ENCODE peak calls at places on chromosomes 12 and 14, in eight cellular contexts. M is mammary epithelial cell, V is mucosa of descending colon, K is AG10803, I is suprapubic skin, D is GM12865, S is tibial artery, Z is Panc1. G is an unnamed sample.

GRCh38 chr12:130981156-130981789 is 27.6 kb downstream of the ADGRD1 start:
- DNase-seq in M (no peak), V (no peak), K (no peak), I (no peak), D (no peak), S (no peak), Z (no peak), G (no peak)

GRCh38 chr12:75345531-75345930 is 11.1 kb downstream of the GLIPR1L1 start:
- DNase-seq in M (peak), V (no peak), K (no peak), I (no peak), D (no peak), S (no peak), Z (no peak), G (peak)

GRCh38 chr12:51631021-51631420 is 40.0 kb downstream of the SCN8A start:
- DNase-seq in M (no peak), V (no peak), K (no peak), I (no peak), D (no peak), S (no peak), Z (no peak), G (no peak)

GRCh38 chr14:54337314-54337713 is 59.5 kb upstream of the CDKN3 start:
- DNase-seq in M (no peak), V (no peak), K (no peak), I (no peak), D (no peak), S (no peak), Z (no peak), G (no peak)

GRCh38 chr14:23877538-23878180 is 75.9 kb upstream of the DHRS4 start:
- DNase-seq in M (no peak), V (no peak), K (no peak), I (no peak), D (peak), S (no peak), Z (no peak), G (no peak)

GRCh38 chr12:130013771-130014484 is 110.1 kb upstream of the TMEM132D start:
- DNase-seq in M (peak), V (peak), K (peak), I (no peak), D (peak), S (no peak), Z (peak), G (peak)

GRCh38 chr12:124548854-124549378 is 18.5 kb downstream of the NCOR2 start:
- DNase-seq in M (no peak), V (no peak), K (peak), I (peak), D (no peak), S (peak), Z (no peak), G (peak)

GRCh38 chr14:101010835-101011234 is 107.3 kb upstream of the RTL1 start:
- DNase-seq in M (no peak), V (no peak), K (no peak), I (no peak), D (no peak), S (no peak), Z (no peak), G (no peak)

GRCh38 chr14:66000771-66001170 is 485.4 kb upstream of the CCDC196 start:
- DNase-seq in M (peak), V (no peak), K (no peak), I (no peak), D (no peak), S (no peak), Z (no peak), G (peak)

GRCh38 chr14:93011650-93012317 is 88.8 kb downstream of the CHGA start:
- DNase-seq in M (no peak), V (peak), K (no peak), I (no peak), D (no peak), S (no peak), Z (no peak), G (no peak)

GRCh38 chr14:32370720-32371119 is 41.6 kb downstream of the AKAP6 start:
- DNase-seq in M (peak), V (no peak), K (peak), I (no peak), D (no peak), S (no peak), Z (peak), G (peak)

GRCh38 chr14:71586131-71586893 is 345.9 kb upstream of the RGS6 start:
- DNase-seq in M (peak), V (no peak), K (peak), I (no peak), D (no peak), S (peak), Z (no peak), G (no peak)
- H3K4me3 ChIP-seq in M (no peak), V (no peak), K (peak), I (peak), D (no peak), S (peak), Z (no peak), G (no peak)

GRCh38 chr14:67373347-67373746 is 13.2 kb downstream of the EIF2S1 start:
- DNase-seq in M (peak), V (no peak), K (no peak), I (no peak), D (peak), S (no peak), Z (no peak), G (no peak)
- TF ChIP-seq CTCF in M (no peak), V (no peak), K (no peak), I (no peak), D (no peak), S (no peak), Z (peak), G (no peak)

GRCh38 chr14:99189201-99189801 is 82.7 kb downstream of the BCL11B start:
- DNase-seq in M (no peak), V (no peak), K (no peak), I (no peak), D (no peak), S (no peak), Z (no peak), G (no peak)
- H3K4me3 ChIP-seq in M (no peak), V (no peak), K (peak), I (peak), D (no peak), S (no peak), Z (no peak), G (no peak)

DNA sequence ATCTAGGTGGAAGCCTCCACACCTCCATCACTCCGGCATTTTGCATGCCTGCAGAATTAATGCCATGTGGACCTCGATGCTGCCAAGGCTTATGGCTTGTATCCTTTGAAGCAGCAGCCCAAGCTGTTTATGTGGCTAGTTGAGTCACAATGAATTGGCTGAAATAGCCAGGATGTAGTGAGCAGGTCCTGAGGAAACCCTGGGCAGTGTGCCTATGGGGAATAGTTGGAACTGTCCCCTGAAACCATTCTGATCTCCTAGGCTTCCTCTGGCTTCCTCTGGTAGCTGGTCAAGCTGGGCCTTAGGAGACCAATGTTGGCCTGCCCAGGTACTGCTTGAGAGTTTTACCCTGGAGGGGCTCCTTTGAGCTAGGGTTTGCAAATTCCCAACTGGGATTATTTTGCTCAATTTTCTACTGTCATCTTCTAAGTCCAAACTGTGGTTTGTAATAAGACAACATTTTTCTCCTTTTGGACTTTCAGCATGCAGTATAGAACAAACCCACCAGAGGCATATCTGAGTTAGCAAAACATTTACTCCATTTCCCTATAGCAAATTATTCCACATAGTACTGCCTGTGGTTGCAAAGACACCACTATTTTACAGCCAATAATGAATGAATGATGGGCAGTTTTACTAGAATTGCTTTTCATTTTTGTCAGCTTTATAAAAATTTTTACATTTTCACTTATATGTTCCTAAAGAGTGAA is 85.1 kb upstream of the AMIGO2 start:
- DNase-seq in M (no peak), V (no peak), K (peak), I (no peak), D (no peak), S (no peak), Z (no peak), G (no peak)
- TF ChIP-seq CTCF in M (no peak), V (no peak), K (peak), I (no peak), D (no peak), S (no peak), Z (no peak), G (no peak)

DNA sequence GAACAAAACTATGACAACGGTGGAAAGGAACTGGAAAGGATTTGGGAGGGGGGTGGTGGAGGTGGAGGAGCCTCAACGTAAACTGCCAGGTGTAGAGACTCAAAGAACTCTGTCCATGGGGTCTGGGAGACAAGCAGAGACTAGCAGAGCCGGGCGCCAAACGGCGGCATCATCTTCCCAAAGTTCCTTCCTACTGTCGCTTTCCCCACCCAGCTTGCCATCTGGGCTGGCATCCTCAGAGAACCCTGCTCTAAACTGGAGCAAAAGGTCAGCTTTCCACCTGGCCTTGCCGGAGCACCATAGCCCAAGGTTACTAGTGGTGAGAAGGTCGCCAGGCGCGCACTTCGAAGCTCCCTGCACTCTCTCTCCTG is 4.0 kb upstream of the IRF2BPL start:
- DNase-seq in M (no peak), V (no peak), K (no peak), I (no peak), D (no peak), S (no peak), Z (no peak), G (no peak)
- H3K4me3 ChIP-seq in M (no peak), V (no peak), K (peak), I (peak), D (peak), S (peak), Z (peak), G (no peak)